ENCODE peak calls at places on chromosome 2, in four cellular contexts. P is GM12878, Y is HepG2, N is K562. L is an unnamed sample.

GRCh38 chr2:239581352-239581901 is 180.6 kb upstream of the HDAC4 start:
- DNase-seq in P (no peak), N (no peak), Y (no peak), L (no peak)

GRCh38 chr2:165440367-165440766 is 29.1 kb upstream of the CSRNP3 start:
- DNase-seq in N (no peak), P (no peak), Y (no peak), L (no peak)

GRCh38 chr2:203580846-203581245 is 45.7 kb upstream of the RAPH1 start:
- DNase-seq in P (no peak), N (no peak), Y (no peak), L (no peak)

GRCh38 chr2:30147196-30147714 is 448 bp downstream of the YPEL5 start:
- DNase-seq in N (peak; percentile 54), Y (no peak), P (no peak), L (no peak)

GRCh38 chr2:240561325-240561971 is 1.3 kb downstream of the DUSP28 start:
- DNase-seq in P (peak; percentile 45), Y (no peak), N (no peak), L (no peak)

GRCh38 chr2:240435457-240435954 is at the start of gene GPC1:
- DNase-seq in P (no peak), N (peak; percentile 91), Y (peak; percentile 40), L (peak; percentile 75)

GRCh38 chr2:36486546-36487044 is 111.4 kb downstream of the FEZ2 start:
- DNase-seq in N (no peak), Y (peak; percentile 79), P (no peak), L (no peak)

GRCh38 chr2:147659051-147659450 is 185.8 kb upstream of the ACVR2A start:
- DNase-seq in Y (no peak), P (no peak), N (no peak), L (no peak)

GRCh38 chr2:145860083-145860482 is 1340.2 kb upstream of the ZEB2 start:
- DNase-seq in N (no peak), Y (no peak), P (no peak), L (no peak)

GRCh38 chr2:135709992-135710391 is 31.7 kb upstream of the UBXN4 start:
- DNase-seq in P (no peak), Y (peak; percentile 44), N (peak; percentile 63), L (peak; percentile 66)

GRCh38 chr2:160751021-160751420 is 257.4 kb upstream of the RBMS1 start:
- DNase-seq in Y (no peak), P (no peak), N (no peak), L (no peak)

GRCh38 chr2:197359859-197360258 is 49.3 kb upstream of the ANKRD44 start:
- DNase-seq in N (no peak), P (no peak), Y (no peak), L (no peak)
- TF ChIP-seq TARDBP in N (no peak), P (no peak), Y (no peak), L (no peak)

GRCh38 chr2:230267556-230267955 is 42.0 kb downstream of the SP140 start:
- DNase-seq in Y (no peak), N (no peak), P (peak; percentile 77), L (no peak)
- TF ChIP-seq SP1 in Y (no peak), N (no peak), P (peak; percentile 42), L (no peak)

GRCh38 chr2:202109737-202110184 is 36.7 kb downstream of the KIAA2012 start:
- DNase-seq in N (no peak), P (no peak), Y (no peak), L (peak; percentile 30)
- TF ChIP-seq TARDBP in N (no peak), P (no peak), Y (no peak), L (no peak)

DNA sequence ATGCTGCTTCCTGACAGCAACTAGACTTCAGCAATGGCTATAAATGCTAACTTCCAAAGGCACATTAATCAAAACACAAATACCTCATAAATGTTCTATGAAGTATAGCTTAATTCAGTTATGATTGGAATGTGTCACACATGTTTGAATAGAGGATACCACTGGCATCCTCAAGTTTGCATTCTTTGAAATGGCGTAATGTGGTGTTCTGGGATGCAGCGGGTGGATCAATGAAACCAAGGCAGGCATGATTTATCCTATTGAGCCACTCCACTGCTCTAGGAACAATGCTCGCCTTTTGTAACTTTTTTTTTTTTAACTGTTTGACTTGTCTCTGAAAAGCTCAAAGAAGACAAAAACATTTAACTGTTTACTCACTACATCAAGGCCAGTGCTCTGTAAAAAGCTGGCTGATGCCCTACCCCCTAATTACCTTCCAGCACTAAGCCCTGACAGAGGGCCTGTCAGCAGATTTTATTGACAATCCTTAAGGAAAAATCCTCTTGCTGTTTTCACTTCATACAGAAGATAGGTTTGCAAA is 278.8 kb upstream of the SESTD1 start:
- DNase-seq in N (no peak), P (no peak), Y (peak; percentile 100), L (no peak)
- TF ChIP-seq SP1 in N (no peak), P (no peak), Y (no peak), L (no peak)

GRCh38 chr2:65353046-65353445 is 79.4 kb downstream of the SPRED2 start:
- DNase-seq in Y (no peak), N (peak; percentile 37), P (no peak), L (peak; percentile 37)
- TF ChIP-seq TARDBP in Y (no peak), N (no peak), P (no peak), L (no peak)

DNA sequence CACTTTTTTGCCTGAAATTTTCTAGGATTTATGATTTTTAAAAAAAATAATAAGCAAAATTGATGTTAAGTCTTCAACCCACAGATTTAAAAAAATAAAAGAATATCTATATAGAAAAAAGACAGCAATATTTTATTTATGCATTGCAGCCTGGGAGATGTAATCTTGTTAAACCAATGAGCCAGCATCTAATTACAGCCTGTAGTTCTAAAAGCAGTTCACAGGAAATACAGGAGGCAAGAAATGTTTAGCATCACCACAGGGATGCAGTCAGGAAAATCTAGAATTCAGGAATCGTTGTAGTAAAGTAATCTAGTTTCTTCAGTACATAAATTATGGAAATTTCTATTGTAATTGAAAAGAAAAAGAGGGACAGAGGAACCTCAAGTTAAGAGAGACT is 17.2 kb downstream of the UGGT1 start:
- DNase-seq in N (no peak), P (no peak), Y (no peak), L (no peak)
- TF ChIP-seq SP1 in N (no peak), P (no peak), Y (no peak), L (no peak)